ENCODE peak calls at places on chromosomes 12 and 14, in six cellular contexts. F, J, E, X, C and U are unnamed samples.

GRCh38 chr12:48973992-48974673 is 2.6 kb upstream of the WNT10B start:
- DNase-seq in J (peak), X (no peak), E (no peak), F (peak), C (no peak), U (peak)

GRCh38 chr14:53055003-53055402 is 98.1 kb downstream of the DDHD1 start:
- DNase-seq in C (peak), E (no peak), X (peak), J (no peak), F (no peak), U (peak)

GRCh38 chr12:124720019-124720686 is 143.5 kb downstream of the SCARB1 start:
- DNase-seq in J (no peak), F (no peak), E (no peak), X (no peak), C (no peak), U (no peak)

GRCh38 chr12:39839072-39839471 is 219.5 kb upstream of the ABCD2 start:
- DNase-seq in E (no peak), F (no peak), C (no peak), J (no peak), X (no peak), U (no peak)

GRCh38 chr14:61474671-61475070 is 153.3 kb downstream of the PRKCH start:
- DNase-seq in J (no peak), F (no peak), E (no peak), C (no peak), X (no peak), U (no peak)

GRCh38 chr12:98714426-98714825 is 69.3 kb downstream of the APAF1 start:
- DNase-seq in C (no peak), F (no peak), E (no peak), X (no peak), J (no peak), U (no peak)

GRCh38 chr14:54691525-54692260 is 124.8 kb downstream of the SAMD4A start:
- DNase-seq in E (peak), F (peak), C (peak), J (peak), X (no peak), U (peak)

GRCh38 chr12:40154381-40154780 is 48.5 kb upstream of the SLC2A13 start:
- DNase-seq in F (no peak), X (no peak), E (no peak), J (no peak), C (no peak), U (no peak)

GRCh38 chr12:51865757-51866270 is 17.3 kb upstream of the FIGNL2 start:
- DNase-seq in F (no peak), C (no peak), J (no peak), X (no peak), E (no peak), U (peak)

GRCh38 chr14:76900406-76901085 is 74.3 kb downstream of the LRRC74A start:
- DNase-seq in X (no peak), C (no peak), E (no peak), F (no peak), J (no peak), U (no peak)

GRCh38 chr12:62931481-62931880 is 3.5 kb downstream of the PPM1H start:
- DNase-seq in X (no peak), E (no peak), C (no peak), F (no peak), J (no peak), U (no peak)

GRCh38 chr12:78802593-78802992 is 62.0 kb upstream of the SYT1 start:
- DNase-seq in C (no peak), J (no peak), X (no peak), E (no peak), F (no peak), U (peak)

GRCh38 chr14:67944605-67945004 is 125.0 kb downstream of the RAD51B start:
- DNase-seq in X (no peak), E (no peak), J (no peak), C (no peak), F (no peak), U (no peak)

GRCh38 chr14:69901113-69901951 is 22.1 kb downstream of the SMOC1 start:
- DNase-seq in E (no peak), C (no peak), J (no peak), X (no peak), F (no peak), U (no peak)

GRCh38 chr12:27652174-27652763 is 44.0 kb upstream of the REP15 start:
- DNase-seq in X (peak), J (peak), F (no peak), E (peak), C (peak), U (peak)

GRCh38 chr14:101233016-101233355 is 328.3 kb upstream of the DIO3 start:
- DNase-seq in F (no peak), E (no peak), X (no peak), C (no peak), J (no peak), U (peak)

GRCh38 chr12:104106965-104107364 is 31.0 kb downstream of the NFYB start:
- DNase-seq in X (no peak), J (no peak), F (no peak), C (no peak), E (no peak), U (no peak)

GRCh38 chr12:8887285-8887715 is 27.0 kb upstream of the PHC1 start:
- DNase-seq in E (no peak), C (no peak), J (no peak), X (no peak), F (no peak), U (no peak)

GRCh38 chr14:82398313-82398712 is 864.7 kb upstream of the SEL1L start:
- DNase-seq in J (no peak), X (no peak), F (no peak), C (no peak), E (no peak), U (no peak)

GRCh38 chr14:53924754-53925153 is 31.9 kb downstream of the BMP4 start:
- DNase-seq in X (no peak), E (no peak), J (no peak), C (peak), F (no peak), U (no peak)

GRCh38 chr14:101187816-101188570 is 284.5 kb upstream of the RTL1 start:
- DNase-seq in X (no peak), J (peak), E (no peak), C (no peak), F (no peak), U (peak)

GRCh38 chr12:59904874-59905521 is 309.2 kb downstream of the SLC16A7 start:
- DNase-seq in J (no peak), C (no peak), E (no peak), F (no peak), X (no peak), U (no peak)

GRCh38 chr12:52007158-52007921 is 594 bp downstream of the TAMALIN start:
- DNase-seq in X (no peak), E (no peak), J (peak), F (peak), C (no peak), U (peak)

GRCh38 chr12:121026274-121027045 is 10.2 kb upstream of the C12orf43 start:
- DNase-seq in J (no peak), F (no peak), E (no peak), C (peak), X (no peak), U (peak)

GRCh38 chr14:59333668-59334067 is 131.5 kb downstream of the GPR135 start:
- DNase-seq in J (no peak), X (no peak), E (peak), C (peak), F (peak), U (no peak)

GRCh38 chr12:58196971-58197370 is 255.6 kb downstream of the ATP23 start:
- DNase-seq in C (no peak), J (no peak), E (no peak), F (no peak), X (no peak), U (no peak)

GRCh38 chr14:103104654-103105511 is 10.4 kb downstream of the EXOC3L4 start:
- DNase-seq in J (peak), X (no peak), E (peak), C (no peak), F (no peak), U (peak)

GRCh38 chr14:102279688-102280348 is 25.1 kb downstream of the MOK start:
- DNase-seq in E (no peak), J (no peak), X (no peak), F (no peak), C (peak), U (peak)

GRCh38 chr12:6321905-6322304 is 11.4 kb downstream of the PLEKHG6 start:
- DNase-seq in F (no peak), E (no peak), J (no peak), C (peak), X (no peak), U (no peak)
- TF ChIP-seq POLR2AphosphoS5 in F (no peak), E (no peak), J (no peak), C (no peak), X (no peak), U (no peak)

GRCh38 chr12:88716240-88716639 is 136.0 kb upstream of the KITLG start:
- DNase-seq in J (peak), F (no peak), C (no peak), E (no peak), X (no peak), U (no peak)

GRCh38 chr12:88720231-88720630 is 140.0 kb upstream of the KITLG start:
- DNase-seq in J (no peak), E (no peak), C (no peak), X (no peak), F (no peak), U (no peak)

GRCh38 chr12:88720785-88721650 is 140.7 kb upstream of the KITLG start:
- DNase-seq in J (no peak), F (no peak), E (no peak), C (no peak), X (no peak), U (no peak)

DNA sequence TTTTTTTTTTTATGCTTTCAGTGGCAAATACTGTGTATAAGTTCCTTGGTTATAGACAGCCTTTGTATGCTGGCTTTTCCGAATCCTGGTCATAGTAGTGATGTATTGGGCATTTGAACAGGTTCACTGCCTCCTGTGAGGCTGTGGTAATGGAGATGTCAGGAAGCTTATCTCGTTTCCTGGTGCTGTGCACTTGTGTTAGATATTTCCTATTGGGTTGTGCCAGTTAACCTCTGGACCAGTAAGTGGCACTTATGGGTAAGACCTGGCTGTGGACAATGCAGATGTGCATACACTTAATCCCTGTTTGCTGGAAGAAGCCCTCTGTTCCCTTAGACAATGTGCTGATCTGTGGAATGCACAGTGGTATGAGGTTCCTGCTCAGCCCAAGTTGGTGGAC is 135.4 kb upstream of the KITLG start:
- DNase-seq in X (no peak), E (no peak), F (no peak), J (no peak), C (no peak), U (no peak)
- TF ChIP-seq POLR2AphosphoS5 in X (no peak), E (no peak), F (no peak), J (no peak), C (no peak), U (no peak)

GRCh38 chr14:93045211-93045674 is 70.5 kb downstream of the ITPK1 start:
- DNase-seq in F (no peak), X (no peak), J (no peak), E (no peak), C (peak), U (peak)

GRCh38 chr14:93044601-93045000 is 71.1 kb downstream of the ITPK1 start:
- DNase-seq in E (no peak), F (no peak), J (no peak), X (no peak), C (no peak), U (no peak)

GRCh38 chr14:93044116-93044515 is 71.6 kb downstream of the ITPK1 start:
- DNase-seq in E (no peak), J (peak), X (no peak), C (no peak), F (no peak), U (no peak)

GRCh38 chr14:93041830-93042229 is 73.9 kb downstream of the ITPK1 start:
- DNase-seq in E (no peak), X (no peak), J (no peak), F (no peak), C (no peak), U (no peak)

GRCh38 chr14:93042968-93043940 is 72.5 kb downstream of the ITPK1 start:
- DNase-seq in E (peak), X (no peak), J (peak), F (no peak), C (peak), U (no peak)
- TF ChIP-seq POLR2AphosphoS5 in E (peak), X (no peak), J (peak), F (no peak), C (no peak), U (no peak)

GRCh38 chr12:31874961-31875608 is 84.1 kb upstream of the RESF1 start:
- DNase-seq in F (peak), X (no peak), C (no peak), J (peak), E (peak), U (peak)
- TF ChIP-seq POLR2AphosphoS5 in F (no peak), X (no peak), C (no peak), J (peak), E (peak), U (no peak)

GRCh38 chr12:131830335-131831020 is 2.3 kb downstream of the MMP17 start:
- DNase-seq in J (peak), F (peak), C (peak), E (peak), X (no peak), U (peak)
- TF ChIP-seq POLR2AphosphoS5 in J (peak), F (no peak), C (no peak), E (peak), X (no peak), U (no peak)